ENCODE peak calls at places on chromosomes 6 and 20, in seven cellular contexts. X is astrocyte of the spinal cord, Q is choroid plexus epithelial cell, C is AG10803, T is lower lobe of right lung, O is ascending aorta, W is uterus. M is an unnamed sample.

GRCh38 chr6:138999949-139000725 is 12.1 kb upstream of the REPS1 start:
- DNase-seq in X (no peak), Q (peak; percentile 46), C (peak; percentile 50), T (no peak), O (no peak), W (no peak), M (no peak)

GRCh38 chr6:134564705-134565104 is 246.8 kb upstream of the SGK1 start:
- DNase-seq in X (no peak), Q (no peak), C (no peak), T (no peak), O (no peak), W (no peak), M (no peak)

GRCh38 chr20:7981374-7981773 is 38.2 kb downstream of the TMX4 start:
- DNase-seq in X (no peak), Q (no peak), C (no peak), T (no peak), O (no peak), W (no peak), M (no peak)

GRCh38 chr6:36419295-36419694 is 23.4 kb downstream of the PXT1 start:
- DNase-seq in X (no peak), Q (no peak), C (no peak), T (no peak), O (no peak), W (no peak), M (no peak)

GRCh38 chr6:72788188-72788587 is 166.3 kb downstream of the KCNQ5 start:
- DNase-seq in X (peak; percentile 64), Q (peak; percentile 35), C (peak; percentile 62), T (no peak), O (no peak), W (no peak), M (peak; percentile 73)

GRCh38 chr6:53347250-53347920 is 1.4 kb downstream of the ELOVL5 start:
- DNase-seq in X (peak; percentile 45), Q (peak; percentile 59), C (peak; percentile 25), T (no peak), O (no peak), W (no peak), M (peak; percentile 41)

GRCh38 chr6:147033267-147033666 is 170.9 kb upstream of the STXBP5 start:
- DNase-seq in X (no peak), Q (no peak), C (peak; percentile 28), T (no peak), O (no peak), W (no peak), M (no peak)

GRCh38 chr6:131628726-131629125 is 684 bp upstream of the MED23 start:
- DNase-seq in X (no peak), Q (no peak), C (peak; percentile 10), T (no peak), O (no peak), W (no peak), M (peak; percentile 13)

GRCh38 chr6:130632288-130632687 is 194.9 kb upstream of the SMLR1 start:
- DNase-seq in X (no peak), Q (peak; percentile 36), C (peak; percentile 61), T (no peak), O (no peak), W (no peak), M (no peak)

GRCh38 chr20:62192635-62193034 is 9.8 kb downstream of the MTG2 start:
- DNase-seq in X (no peak), Q (no peak), C (no peak), T (peak; percentile 32), O (no peak), W (no peak), M (no peak)

GRCh38 chr20:36465109-36466080 is 75.9 kb upstream of the MYL9 start:
- DNase-seq in X (peak; percentile 91), Q (peak; percentile 85), C (peak; percentile 85), T (no peak), O (no peak), W (peak; percentile 80), M (peak; percentile 94)

GRCh38 chr6:157193443-157193996 is 129.8 kb downstream of the TMEM242 start:
- DNase-seq in X (no peak), Q (no peak), C (no peak), T (no peak), O (no peak), W (no peak), M (no peak)

GRCh38 chr6:124977067-124977908 is 15.1 kb downstream of the RNF217 start:
- DNase-seq in X (peak; percentile 62), Q (peak; percentile 80), C (peak; percentile 39), T (no peak), O (no peak), W (no peak), M (no peak)

GRCh38 chr20:34583524-34583923 is 25.0 kb downstream of the MAP1LC3A start:
- DNase-seq in X (no peak), Q (no peak), C (peak; percentile 32), T (no peak), O (no peak), W (no peak), M (no peak)

GRCh38 chr6:149852180-149852579 is 12.0 kb downstream of the LRP11 start:
- DNase-seq in X (peak; percentile 58), Q (peak; percentile 74), C (peak; percentile 53), T (peak; percentile 69), O (no peak), W (no peak), M (no peak)

GRCh38 chr20:63024573-63025392 is 18.0 kb upstream of the BHLHE23 start:
- DNase-seq in X (no peak), Q (no peak), C (no peak), T (peak; percentile 30), O (no peak), W (no peak), M (no peak)

GRCh38 chr6:169337881-169338445 is 84.3 kb upstream of the THBS2 start:
- DNase-seq in X (no peak), Q (no peak), C (peak; percentile 84), T (no peak), O (no peak), W (no peak), M (peak; percentile 40)

GRCh38 chr6:137016366-137016765 is 28.4 kb downstream of the IL20RA start:
- DNase-seq in X (peak; percentile 29), Q (peak; percentile 23), C (peak; percentile 55), T (no peak), O (no peak), W (no peak), M (no peak)

GRCh38 chr6:137015943-137016342 is 28.8 kb downstream of the IL20RA start:
- DNase-seq in X (no peak), Q (no peak), C (no peak), T (no peak), O (no peak), W (no peak), M (no peak)

GRCh38 chr6:137013031-137013430 is 31.7 kb downstream of the IL20RA start:
- DNase-seq in X (peak; percentile 50), Q (no peak), C (peak; percentile 82), T (no peak), O (no peak), W (no peak), M (peak; percentile 31)

GRCh38 chr6:137011406-137011805 is 33.4 kb downstream of the IL20RA start:
- DNase-seq in X (no peak), Q (no peak), C (no peak), T (no peak), O (no peak), W (no peak), M (no peak)

DNA sequence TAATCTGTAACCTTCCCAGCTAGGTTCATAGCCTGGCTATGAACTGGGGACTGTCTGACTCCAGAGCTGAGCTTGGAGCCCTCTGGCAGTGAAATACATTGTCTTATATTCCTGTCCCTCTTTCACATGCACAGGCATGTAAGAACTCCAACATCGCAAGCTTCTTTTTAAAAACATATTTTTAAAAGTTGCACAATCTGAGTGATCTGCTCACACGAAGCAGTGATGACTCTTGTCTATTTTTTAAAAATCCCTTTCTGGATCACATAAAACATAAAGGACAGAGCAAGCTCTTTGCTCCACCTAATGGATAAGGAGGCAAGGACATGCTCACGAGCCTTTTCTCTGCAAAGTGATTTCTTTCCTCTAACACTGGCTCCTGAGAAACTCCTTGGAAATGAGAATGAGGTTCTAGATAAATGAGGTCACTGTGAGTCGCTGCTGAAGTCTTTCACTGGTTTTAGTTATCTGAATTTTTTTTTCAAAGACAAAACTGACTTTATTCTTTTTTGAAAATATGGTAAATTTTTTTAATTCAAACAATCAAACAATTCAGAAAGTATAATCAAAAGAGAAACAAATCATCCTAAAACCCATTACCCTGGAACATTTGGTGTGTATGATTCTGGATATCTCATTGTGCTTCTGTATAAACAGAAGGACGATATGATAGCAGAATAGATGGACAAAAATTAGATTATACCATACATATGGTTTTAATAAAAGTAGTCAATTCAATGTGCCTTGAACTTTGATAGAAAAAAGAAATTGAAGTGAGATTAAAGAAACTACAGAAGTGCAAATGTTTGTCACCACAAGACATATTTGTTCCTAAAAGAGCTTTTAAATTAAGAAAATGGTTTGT is 30.8 kb downstream of the IL20RA start:
- DNase-seq in X (peak; percentile 57), Q (peak; percentile 77), C (peak; percentile 75), T (no peak), O (no peak), W (no peak), M (peak; percentile 66)
- TF ChIP-seq CTCF in X (peak; percentile 75), Q (peak; percentile 77), C (peak; percentile 74), T (peak; percentile 28), O (no peak), W (peak; percentile 59), M (peak; percentile 73)

GRCh38 chr6:5666695-5667094 is 340.0 kb downstream of the NRN1 start:
- DNase-seq in X (no peak), Q (no peak), C (no peak), T (no peak), O (no peak), W (no peak), M (no peak)
- H3K4me3 ChIP-seq in X (no peak overlapping the region), Q (no peak overlapping the region), C (no peak overlapping the region), T (no peak overlapping the region), O (no peak overlapping the region), W (no peak overlapping the region), M (no peak overlapping the region)

DNA sequence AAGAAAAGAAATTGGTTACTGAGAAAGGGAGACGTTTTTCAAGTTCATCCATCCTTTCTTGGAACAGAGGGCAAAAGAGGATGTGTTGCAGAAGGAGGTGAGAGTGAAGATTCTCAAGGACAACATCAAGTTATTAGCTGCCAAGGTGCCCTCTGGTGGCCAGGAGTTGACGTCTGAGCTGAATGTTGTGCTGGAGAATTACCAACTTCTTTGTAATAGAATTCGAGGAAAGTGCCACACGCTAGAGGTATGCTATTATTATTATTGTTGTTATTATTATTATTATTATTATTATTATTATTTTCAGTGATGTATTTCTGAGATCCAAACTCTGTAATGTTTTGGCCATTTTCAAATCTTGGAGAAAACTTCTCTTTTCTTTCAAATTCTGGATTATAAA is 197.0 kb downstream of the UTRN start:
- DNase-seq in X (peak; percentile 81), Q (peak; percentile 92), C (peak; percentile 83), T (peak; percentile 73), O (no peak), W (peak; percentile 84), M (peak; percentile 86)
- TF ChIP-seq CTCF in X (peak; percentile 73), Q (peak; percentile 83), C (peak; percentile 76), T (peak; percentile 69), O (peak; percentile 58), W (peak; percentile 69), M (peak; percentile 69)

DNA sequence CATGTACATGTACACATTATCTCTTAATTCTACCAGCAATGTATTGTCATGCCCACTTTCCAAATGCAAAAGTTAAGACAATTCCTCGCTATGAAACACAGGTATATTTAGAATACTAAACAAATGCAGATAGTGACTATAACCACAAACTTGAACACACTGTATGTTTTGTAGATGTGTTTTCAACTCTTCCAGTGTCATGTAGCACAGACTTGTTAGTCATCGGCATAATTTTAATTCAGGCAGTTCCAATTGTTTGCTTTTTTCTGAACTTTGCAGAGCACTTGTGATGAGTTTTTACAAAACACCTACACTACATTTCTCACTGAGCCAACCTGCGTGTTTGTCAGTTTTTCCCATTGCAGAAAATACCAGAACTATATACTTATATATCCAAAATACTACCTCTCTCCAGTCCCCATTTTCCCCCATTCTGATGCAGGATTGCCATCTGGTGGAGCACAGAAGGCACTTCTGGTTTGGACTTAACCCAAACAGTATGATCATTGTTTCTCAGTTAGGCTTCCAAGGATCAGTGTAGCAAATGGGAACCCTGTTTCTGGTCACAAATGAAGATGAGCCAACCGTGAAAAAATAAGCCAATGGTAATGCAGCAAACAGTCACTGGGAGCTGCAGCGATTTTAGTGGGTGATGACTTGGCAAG is 143.4 kb downstream of the ADGRB3 start:
- DNase-seq in X (peak; percentile 69), Q (peak; percentile 79), C (peak; percentile 17), T (no peak), O (no peak), W (no peak), M (peak; percentile 53)
- H3K4me3 ChIP-seq in X (no peak overlapping the region), Q (no peak overlapping the region), C (no peak overlapping the region), T (no peak overlapping the region), O (no peak overlapping the region), W (no peak overlapping the region), M (no peak overlapping the region)

M was measured in fibroblast of mammary gland.